ENCODE peak calls at places on chromosomes 5 and 9, in six cellular contexts. G is HepG2, C is HCT116, R is H1, T is SK-N-SH, A is K562. I is an unnamed sample.

GRCh38 chr5:40681351-40682311 is 1.9 kb downstream of the PTGER4 start:
- DNase-seq in G (no peak), C (no peak), R (no peak), T (peak), A (no peak), I (no peak)

GRCh38 chr5:65364907-65365306 is 116.8 kb downstream of the ADAMTS6 start:
- DNase-seq in G (peak), C (no peak), R (no peak), T (no peak), A (no peak), I (no peak)

GRCh38 chr5:101036778-101037177 is 133.7 kb upstream of the ST8SIA4 start:
- DNase-seq in G (no peak), C (no peak), R (no peak), T (no peak), A (peak), I (no peak)

GRCh38 chr5:3251784-3252183 is 343.8 kb upstream of the IRX1 start:
- DNase-seq in G (no peak), C (no peak), R (peak), T (no peak), A (no peak), I (no peak)

GRCh38 chr5:53607896-53608295 is 47.5 kb downstream of the NDUFS4 start:
- DNase-seq in G (no peak), C (no peak), R (no peak), T (no peak), A (no peak), I (no peak)

GRCh38 chr5:54257366-54258118 is 52.8 kb downstream of the ARL15 start:
- DNase-seq in G (no peak), C (no peak), R (no peak), T (no peak), A (no peak), I (no peak)

GRCh38 chr5:30092548-30092947 is 1100.9 kb upstream of the CDH6 start:
- DNase-seq in G (no peak), C (no peak), R (no peak), T (no peak), A (no peak), I (no peak)

GRCh38 chr5:74261906-74262305 is 378.6 kb downstream of the ENC1 start:
- DNase-seq in G (no peak), C (no peak), R (no peak), T (no peak), A (no peak), I (no peak)

GRCh38 chr5:82388186-82388585 is 110.0 kb upstream of the RPS23 start:
- DNase-seq in G (no peak), C (no peak), R (no peak), T (no peak), A (no peak), I (no peak)

GRCh38 chr9:112166176-112167140 is 8.6 kb downstream of the SUSD1 start:
- DNase-seq in G (peak), C (no peak), R (no peak), T (no peak), A (peak), I (peak)

GRCh38 chr5:15026011-15026481 is 154.5 kb upstream of the ANKH start:
- DNase-seq in G (no peak), C (no peak), R (no peak), T (no peak), A (no peak), I (no peak)

GRCh38 chr5:40401965-40402364 is 277.8 kb upstream of the PTGER4 start:
- DNase-seq in G (no peak), C (no peak), R (no peak), T (no peak), A (no peak), I (peak)

GRCh38 chr9:504921-505821 is 290.5 kb downstream of the DOCK8 start:
- DNase-seq in G (no peak), C (no peak), R (no peak), T (peak), A (no peak), I (peak)

GRCh38 chr5:30866142-30866541 is 327.3 kb upstream of the CDH6 start:
- DNase-seq in G (no peak), C (no peak), R (no peak), T (no peak), A (no peak), I (no peak)

GRCh38 chr9:12980482-12980881 is 205.7 kb downstream of the LURAP1L start:
- DNase-seq in G (no peak), C (no peak), R (no peak), T (no peak), A (no peak), I (peak)

GRCh38 chr5:75235711-75236110 is 967 bp downstream of the ANKRD31 start:
- DNase-seq in G (no peak), C (no peak), R (no peak), T (peak), A (peak), I (no peak)

GRCh38 chr5:154118832-154119442 is 71.6 kb upstream of the GALNT10 start:
- DNase-seq in G (no peak), C (no peak), R (no peak), T (no peak), A (no peak), I (peak)

GRCh38 chr9:2289234-2289755 is 274.1 kb downstream of the SMARCA2 start:
- DNase-seq in G (no peak), C (no peak), R (no peak), T (no peak), A (no peak), I (no peak)

GRCh38 chr9:95101326-95101725 is 216.2 kb downstream of the FANCC start:
- DNase-seq in G (no peak), C (no peak), R (no peak), T (no peak), A (no peak), I (no peak)

GRCh38 chr9:36970007-36970888 is 63.8 kb downstream of the PAX5 start:
- DNase-seq in G (no peak), C (no peak), R (no peak), T (no peak), A (no peak), I (no peak)
- TF ChIP-seq JUND in G (no peak), C (no peak), R (no peak), T (no peak), A (no peak), I (no peak)

DNA sequence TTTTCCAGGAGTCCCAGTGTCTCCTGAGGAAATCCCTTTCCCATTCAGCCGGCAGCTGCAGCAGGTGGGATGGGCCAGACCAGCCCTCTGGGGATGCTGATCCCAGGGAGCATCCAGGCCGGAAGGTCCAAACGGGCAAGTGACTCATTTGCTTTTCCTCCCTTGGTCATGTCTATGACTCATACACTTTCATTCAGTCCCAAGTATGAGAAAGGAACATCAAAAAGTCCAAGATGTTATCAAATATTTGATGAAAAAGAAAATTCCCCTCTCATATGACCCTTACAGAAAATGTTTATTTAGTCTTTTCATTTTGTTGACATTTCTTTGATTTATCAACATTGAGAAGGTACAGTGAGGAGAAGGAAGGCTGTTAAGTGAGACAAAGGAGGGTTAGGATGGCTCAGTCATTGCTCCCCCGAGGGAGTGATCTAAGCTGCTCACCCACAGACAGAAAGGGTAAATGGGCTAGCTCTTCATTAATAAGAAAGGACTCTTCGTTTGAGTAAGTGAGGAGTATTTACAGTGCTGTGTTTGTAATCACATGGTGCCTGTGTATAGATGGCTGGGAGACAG is 117.6 kb upstream of the ANKRD55 start:
- DNase-seq in G (peak), C (peak), R (peak), T (no peak), A (no peak), I (peak)
- TF ChIP-seq JUND in G (peak), C (peak), R (no peak), T (peak), A (peak), I (no peak)

DNA sequence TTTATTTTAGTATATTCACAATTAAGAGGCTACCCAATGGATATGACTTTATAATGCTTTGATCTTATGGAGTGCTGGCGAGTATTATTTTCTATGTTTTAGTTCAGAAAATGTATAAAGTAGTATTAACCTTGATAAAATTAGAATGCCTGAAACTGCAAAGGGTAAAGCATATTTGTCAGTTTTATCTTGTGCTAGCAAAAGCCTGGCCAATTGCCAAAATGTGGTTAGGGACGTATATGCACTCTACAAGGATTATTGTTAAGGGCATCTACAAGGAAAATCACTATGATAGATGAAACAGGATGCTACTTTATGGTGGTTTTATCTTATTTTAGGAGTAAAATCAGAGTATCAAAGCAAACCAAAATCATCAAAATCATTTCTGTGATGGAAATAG is 281.7 kb downstream of the CCDC171 start:
- DNase-seq in G (no peak), C (no peak), R (no peak), T (no peak), A (no peak), I (no peak)
- TF ChIP-seq JUND in G (no peak), C (no peak), R (no peak), T (no peak), A (no peak), I (no peak)

DNA sequence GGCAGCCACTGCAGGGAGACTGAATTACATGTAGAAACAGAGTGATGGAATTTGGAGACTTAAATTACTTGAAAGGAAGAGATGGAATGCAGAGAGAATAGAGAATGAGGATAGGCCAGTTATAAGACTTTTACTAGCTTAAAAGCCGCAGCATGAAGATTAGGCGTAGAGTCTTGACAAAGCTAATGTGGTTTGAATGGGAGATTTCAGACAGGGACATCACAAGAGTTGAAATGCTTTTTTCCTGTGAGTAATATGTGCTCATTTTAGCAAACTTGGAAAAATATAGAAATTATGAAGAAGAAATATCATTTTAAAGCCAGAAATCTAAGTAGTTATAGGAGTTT is 7.5 kb downstream of the CENPP start:
- DNase-seq in G (no peak), C (no peak), R (no peak), T (no peak), A (no peak), I (no peak)
- TF ChIP-seq JUND in G (no peak), C (no peak), R (no peak), T (no peak), A (no peak), I (no peak)

DNA sequence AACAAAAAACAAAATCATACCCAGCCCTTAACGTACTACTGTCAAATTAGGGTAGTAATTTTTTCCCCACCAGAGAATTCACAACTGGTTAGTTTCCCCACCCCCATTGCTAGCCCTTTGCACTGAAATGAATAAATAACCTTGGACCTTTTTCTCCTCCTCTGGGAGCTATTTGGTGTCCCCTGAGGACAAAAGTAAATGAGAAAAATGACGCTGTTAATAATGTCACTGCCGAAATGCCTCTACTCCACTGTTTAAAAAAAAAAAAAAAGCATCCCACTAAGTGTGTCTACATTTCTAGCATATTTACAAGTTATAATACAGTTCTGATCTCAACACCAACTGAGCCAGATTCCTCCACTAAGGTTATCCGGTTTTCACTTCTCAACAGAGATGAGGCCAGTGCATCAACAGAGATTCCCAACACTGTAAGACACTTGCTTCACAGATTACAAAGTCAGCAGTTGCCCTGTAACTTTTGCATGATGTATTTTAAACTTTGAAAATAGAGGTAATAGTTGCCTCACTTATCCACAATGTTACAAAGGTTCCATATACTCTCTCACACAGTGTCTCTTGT is 5.1 kb upstream of the NFIB start:
- DNase-seq in G (no peak), C (no peak), R (no peak), T (no peak), A (no peak), I (no peak)
- TF ChIP-seq JUND in G (no peak), C (no peak), R (no peak), T (no peak), A (no peak), I (no peak)

DNA sequence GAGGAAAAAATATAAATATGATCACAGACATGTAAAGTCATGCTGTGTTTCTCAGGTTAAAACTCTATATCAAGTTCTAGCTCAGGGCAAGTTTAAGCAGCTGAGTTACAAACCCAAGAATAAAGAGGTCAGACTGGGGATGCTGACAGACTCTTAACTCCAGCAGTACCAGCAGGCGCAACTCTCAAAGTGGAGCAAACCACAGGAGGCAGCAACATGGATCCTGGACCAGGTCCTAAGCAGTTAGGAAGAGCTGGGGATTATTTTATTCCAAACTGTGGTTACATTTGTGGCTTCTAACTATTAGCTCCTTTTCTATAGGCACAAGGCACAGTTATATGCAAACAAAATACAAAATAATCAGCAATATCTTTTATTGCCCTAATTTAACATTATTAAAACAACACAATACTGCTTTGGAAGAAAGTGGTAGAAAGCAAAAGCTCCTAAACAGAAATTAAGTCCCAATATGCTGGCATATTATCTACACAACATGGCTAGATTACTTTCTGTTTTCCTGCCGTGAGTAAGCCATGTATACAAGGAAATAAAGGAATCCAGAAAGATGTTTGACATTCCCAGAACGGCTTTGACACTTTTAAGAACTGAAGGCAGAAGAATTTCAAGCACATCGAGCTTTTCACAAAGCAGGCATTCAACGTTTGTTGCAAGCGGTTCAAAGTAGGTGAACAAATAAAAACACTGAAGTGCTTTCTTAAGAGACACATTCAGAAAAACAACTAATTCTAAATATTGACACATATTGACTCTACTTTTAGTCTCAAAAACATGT is 378.8 kb upstream of the ZNF608 start:
- DNase-seq in G (no peak), C (no peak), R (no peak), T (no peak), A (no peak), I (no peak)
- TF ChIP-seq JUND in G (no peak), C (no peak), R (no peak), T (no peak), A (no peak), I (no peak)